ENCODE peak calls at places on chromosomes 13 and 19, in eight cellular contexts. Y, Z, U, H, L, R, N and V are unnamed samples.

GRCh38 chr13:112912726-112913440 is 56.1 kb upstream of the MCF2L start:
- DNase-seq in Y (no peak), R (no peak), L (no peak), Z (no peak), H (no peak), N (no peak), U (no peak), V (no peak)

GRCh38 chr13:95679722-95680121 is 2.8 kb downstream of the DNAJC3 start:
- DNase-seq in Z (no peak), U (no peak), N (no peak), H (no peak), Y (no peak), R (no peak), L (no peak), V (no peak)

GRCh38 chr19:1098177-1099051 is 3.2 kb upstream of the POLR2E start:
- DNase-seq in Y (no peak), U (no peak), H (peak), Z (no peak), N (no peak), R (no peak), L (no peak), V (no peak)

GRCh38 chr13:93941444-93941843 is 538.0 kb downstream of the DCT start:
- DNase-seq in Z (no peak), Y (no peak), R (no peak), H (no peak), U (no peak), L (no peak), N (no peak), V (no peak)

GRCh38 chr13:31908696-31909386 is 122.7 kb upstream of the FRY start:
- DNase-seq in N (no peak), L (no peak), R (no peak), Y (no peak), H (no peak), Z (no peak), U (no peak), V (no peak)

GRCh38 chr19:34808566-34808965 is 35.6 kb upstream of the ZNF599 start:
- DNase-seq in Z (no peak), L (peak), N (no peak), R (no peak), Y (no peak), H (no peak), U (no peak), V (peak)

GRCh38 chr19:18785179-18786124 is 5.7 kb downstream of the COMP start:
- DNase-seq in N (peak), Z (no peak), U (peak), Y (peak), L (peak), R (peak), H (peak), V (no peak)

GRCh38 chr13:72255908-72256307 is 388.9 kb upstream of the DACH1 start:
- DNase-seq in R (peak), H (no peak), Z (no peak), Y (no peak), L (peak), U (no peak), N (no peak), V (peak)

GRCh38 chr19:23273022-23273593 is 22.9 kb upstream of the ZNF724 start:
- DNase-seq in R (no peak), U (no peak), L (no peak), Z (no peak), N (peak), Y (peak), H (no peak), V (no peak)

GRCh38 chr13:73722120-73722519 is 412.1 kb downstream of the KLF12 start:
- DNase-seq in U (no peak), R (peak), Z (no peak), H (peak), N (no peak), Y (no peak), L (peak), V (peak)
- TF ChIP-seq CTCF in U (no peak), R (peak), Z (no peak), H (no peak), N (no peak), Y (no peak), L (peak), V (peak)

GRCh38 chr13:41492432-41493267 is 35.3 kb downstream of the RGCC start:
- DNase-seq in N (no peak), L (no peak), R (no peak), Z (no peak), H (no peak), Y (no peak), U (no peak), V (no peak)
- H3K4me3 ChIP-seq in N (no peak), L (no peak), R (no peak), Z (no peak), H (no peak), Y (no peak), U (no peak), V (no peak)

DNA sequence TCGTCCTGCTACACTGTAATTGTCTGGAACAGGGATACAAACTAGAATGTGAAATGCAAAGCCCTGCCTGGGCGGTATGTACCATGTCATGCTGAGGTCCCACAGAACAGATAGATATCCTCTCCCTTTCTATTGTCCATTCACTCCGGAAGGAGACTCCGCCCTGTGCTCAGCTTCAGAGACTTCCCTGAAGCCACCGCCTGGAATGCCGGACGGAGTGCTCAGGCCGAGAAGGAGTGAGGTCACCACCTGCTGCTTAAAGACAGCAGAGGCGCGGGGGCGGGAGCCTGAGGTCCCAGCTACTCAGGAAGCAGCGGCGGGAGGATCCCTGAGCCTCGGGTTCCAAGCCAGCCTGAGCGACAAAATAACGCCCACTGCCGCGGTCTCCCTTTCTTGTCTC is 890 bp upstream of the ZNF611 start:
- DNase-seq in H (no peak), Z (no peak), N (peak), L (peak), R (peak), Y (peak), U (peak), V (peak)
- TF ChIP-seq CTCF in H (no peak), Z (no peak), N (no peak), L (no peak), R (no peak), Y (no peak), U (no peak), V (no peak)

GRCh38 chr19:13099073-13099999 is 3.3 kb downstream of the LYL1 start:
- DNase-seq in Z (no peak), L (no peak), N (peak), H (no peak), Y (peak), R (peak), U (peak), V (no peak)
- H3K4me3 ChIP-seq in Z (peak), L (no peak), N (peak), H (no peak), Y (peak), R (peak), U (peak), V (no peak)

DNA sequence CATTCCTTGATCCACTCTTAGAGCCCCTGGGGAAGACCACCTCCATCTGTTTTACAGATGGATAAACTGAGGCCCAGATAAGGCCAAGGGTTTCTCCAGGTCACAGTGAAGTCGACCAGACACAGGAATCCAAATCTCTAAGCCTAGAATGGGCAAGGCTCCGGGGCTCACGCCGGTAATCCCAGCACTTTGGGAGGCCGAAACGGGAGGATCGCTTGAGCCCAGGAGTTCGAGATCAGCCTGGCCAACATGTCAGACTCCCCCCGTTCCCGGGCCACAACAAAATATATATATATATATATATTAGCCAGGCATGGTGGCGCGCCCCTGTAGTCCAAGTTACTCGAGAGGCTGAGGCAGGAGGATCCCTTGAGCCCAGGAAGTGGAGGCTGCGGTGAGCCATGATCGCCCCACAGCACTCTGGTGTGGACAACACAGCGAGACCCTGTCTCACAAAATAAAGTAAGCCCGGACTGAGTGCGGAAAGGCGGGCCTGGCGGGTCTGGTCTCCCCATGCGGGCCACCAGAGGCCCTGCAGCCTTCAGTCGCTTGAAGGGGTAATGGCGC is 615 bp upstream of the RPL13A start:
- DNase-seq in L (no peak), N (no peak), U (no peak), H (no peak), Y (no peak), R (no peak), Z (no peak), V (no peak)
- TF ChIP-seq CTCF in L (peak), N (no peak), U (peak), H (no peak), Y (no peak), R (no peak), Z (no peak), V (no peak)

DNA sequence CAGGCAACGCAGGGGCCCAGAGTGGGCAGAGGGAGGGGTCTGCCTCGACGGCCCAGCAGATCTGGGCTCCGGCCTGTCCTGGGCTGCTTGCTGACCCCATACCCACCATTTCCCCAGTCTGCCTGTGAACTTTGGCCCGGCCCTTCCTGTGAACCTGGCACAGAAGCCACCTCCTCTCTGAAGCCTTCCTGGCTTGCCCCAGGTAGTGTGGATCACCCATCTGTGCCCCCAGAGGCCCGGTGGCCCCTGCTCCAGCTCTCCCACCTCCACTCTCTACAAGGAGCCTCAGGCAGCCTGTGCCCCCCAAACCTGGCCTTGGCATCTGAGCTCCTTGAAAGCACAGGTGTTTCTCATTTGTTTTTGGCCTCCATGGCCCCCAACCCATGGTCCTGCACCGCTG is 15.7 kb downstream of the PLEKHF1 start:
- DNase-seq in H (no peak), U (no peak), Z (no peak), N (no peak), R (no peak), L (no peak), Y (no peak), V (no peak)
- H3K4me3 ChIP-seq in H (no peak), U (no peak), Z (no peak), N (no peak), R (no peak), L (no peak), Y (no peak), V (no peak)